ENCODE peak calls at places on chromosomes 5 and 9, in four cellular contexts. Z, M, F and O are unnamed samples.

GRCh38 chr9:23621166-23621565 is 204.9 kb downstream of the ELAVL2 start:
- DNase-seq in Z (peak), M (no peak), F (peak), O (peak)

GRCh38 chr9:26975728-26976707 is 19.8 kb downstream of the IFT74 start:
- DNase-seq in Z (peak), M (peak), F (no peak), O (peak)

GRCh38 chr5:156201793-156202388 is 125.1 kb upstream of the SGCD start:
- DNase-seq in Z (peak), M (peak), F (no peak), O (peak)

GRCh38 chr5:87136096-87136495 is 131.6 kb upstream of the RASA1 start:
- DNase-seq in Z (no peak), M (peak), F (no peak), O (no peak)

GRCh38 chr5:140027807-140028206 is 15.3 kb downstream of the NRG2 start:
- DNase-seq in Z (no peak), M (no peak), F (no peak), O (no peak)

GRCh38 chr9:21974542-21975409 is 19.4 kb downstream of the CDKN2A start:
- DNase-seq in Z (peak), M (peak), F (peak), O (peak)

GRCh38 chr5:110751902-110752762 is 13.3 kb downstream of the SLC25A46 start:
- DNase-seq in Z (no peak), M (peak), F (no peak), O (no peak)

GRCh38 chr5:2119578-2119977 is 236.9 kb upstream of the IRX4 start:
- DNase-seq in Z (no peak), M (no peak), F (no peak), O (no peak)

GRCh38 chr9:32526707-32527048 is 682 bp upstream of the RIGI start:
- DNase-seq in Z (no peak), M (no peak), F (no peak), O (no peak)

GRCh38 chr5:16160706-16161105 is 18.9 kb downstream of the MARCHF11 start:
- DNase-seq in Z (peak), M (peak), F (peak), O (peak)

GRCh38 chr5:177430972-177431316 is 4.5 kb downstream of the GRK6 start:
- DNase-seq in Z (no peak), M (no peak), F (no peak), O (no peak)

GRCh38 chr9:69874301-69875060 is 53.9 kb downstream of the CFAP95 start:
- DNase-seq in Z (no peak), M (peak), F (no peak), O (no peak)

GRCh38 chr5:160064979-160065619 is 54.2 kb downstream of the PWWP2A start:
- DNase-seq in Z (peak), M (no peak), F (peak), O (peak)

GRCh38 chr9:81266086-81266485 is 423.3 kb downstream of the TLE1 start:
- DNase-seq in Z (no peak), M (peak), F (no peak), O (no peak)

GRCh38 chr5:160188151-160188967 is 40.9 kb upstream of the FABP6 start:
- DNase-seq in Z (peak), M (peak), F (peak), O (no peak)

GRCh38 chr5:145462525-145462924 is 372.6 kb downstream of the PRELID2 start:
- DNase-seq in Z (no peak), M (no peak), F (no peak), O (no peak)

GRCh38 chr5:159084053-159084452 is 15.7 kb downstream of the EBF1 start:
- DNase-seq in Z (no peak), M (no peak), F (no peak), O (no peak)

GRCh38 chr9:120443489-120443888 is 136.5 kb downstream of the CDK5RAP2 start:
- DNase-seq in Z (no peak), M (peak), F (no peak), O (no peak)

GRCh38 chr9:121748080-121748479 is 96.6 kb downstream of the DAB2IP start:
- DNase-seq in Z (no peak), M (peak), F (no peak), O (no peak)

GRCh38 chr9:88387035-88387732 is 1.1 kb upstream of the SPIN1 start:
- DNase-seq in Z (peak), M (peak), F (peak), O (peak)

GRCh38 chr9:966936-967335 is 9.5 kb upstream of the DMRT3 start:
- DNase-seq in Z (no peak), M (no peak), F (no peak), O (no peak)
- H3K4me3 ChIP-seq in Z (no peak), M (no peak), F (no peak), O (no peak)

DNA sequence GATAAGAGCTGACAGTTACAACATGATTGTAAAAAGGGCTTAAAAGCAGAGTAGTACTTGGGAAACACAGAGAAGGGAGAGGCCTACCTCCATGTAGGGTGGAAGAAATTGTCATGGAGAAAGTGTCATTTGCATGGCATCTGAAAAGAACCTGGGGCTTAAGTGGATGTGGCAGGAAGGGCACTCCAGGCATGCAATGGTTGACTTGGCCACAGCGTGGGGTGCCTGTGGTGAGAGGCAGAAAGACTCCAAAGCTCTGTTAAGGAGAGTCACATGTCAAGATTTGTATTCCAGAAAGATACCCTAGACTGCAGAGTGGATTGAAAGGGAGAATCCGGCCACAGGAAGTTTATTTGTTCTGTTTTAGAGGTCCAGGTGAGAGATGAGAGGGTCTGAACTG is 2.4 kb downstream of the POLR3G start:
- DNase-seq in Z (no peak), M (no peak), F (no peak), O (no peak)
- TF ChIP-seq CTCF in Z (no peak), M (no peak), F (no peak), O (no peak)

DNA sequence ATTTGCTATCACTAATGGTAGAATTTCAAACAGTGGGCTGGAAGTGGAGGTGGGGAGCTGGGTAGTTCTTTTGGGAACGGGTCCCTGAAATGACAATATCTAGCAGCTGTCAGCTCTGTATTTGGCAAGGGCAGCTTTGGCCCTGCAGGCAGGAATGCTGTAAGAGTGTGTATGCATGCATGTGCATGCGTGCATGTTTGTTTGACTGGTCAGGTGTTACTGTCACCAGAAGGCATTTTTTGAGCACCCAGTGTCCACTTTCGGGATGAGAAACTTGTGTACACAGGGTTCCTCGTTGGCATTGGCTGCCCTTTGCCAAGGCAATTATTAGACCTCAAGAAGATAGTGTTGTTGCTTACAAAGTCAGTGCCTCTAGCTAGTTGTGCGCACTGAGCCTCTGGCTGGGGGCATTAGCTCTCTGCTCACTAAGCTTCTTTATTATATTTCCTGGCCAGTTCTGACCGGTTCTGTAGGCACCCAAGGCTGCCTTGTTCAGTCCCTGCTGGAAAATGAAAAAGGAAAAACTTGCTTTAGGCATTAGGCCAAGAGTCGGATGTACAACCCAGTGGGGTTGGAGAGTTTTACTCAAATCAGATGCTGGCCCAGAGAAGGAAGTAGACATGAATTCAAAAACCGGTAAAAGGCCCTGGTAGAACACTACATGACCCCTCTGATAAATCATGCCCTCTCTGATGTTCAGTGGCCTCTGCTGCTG is 2.0 kb downstream of the CYFIP2 start:
- DNase-seq in Z (peak), M (no peak), F (no peak), O (peak)
- H3K4me3 ChIP-seq in Z (no peak), M (no peak), F (no peak), O (no peak)

DNA sequence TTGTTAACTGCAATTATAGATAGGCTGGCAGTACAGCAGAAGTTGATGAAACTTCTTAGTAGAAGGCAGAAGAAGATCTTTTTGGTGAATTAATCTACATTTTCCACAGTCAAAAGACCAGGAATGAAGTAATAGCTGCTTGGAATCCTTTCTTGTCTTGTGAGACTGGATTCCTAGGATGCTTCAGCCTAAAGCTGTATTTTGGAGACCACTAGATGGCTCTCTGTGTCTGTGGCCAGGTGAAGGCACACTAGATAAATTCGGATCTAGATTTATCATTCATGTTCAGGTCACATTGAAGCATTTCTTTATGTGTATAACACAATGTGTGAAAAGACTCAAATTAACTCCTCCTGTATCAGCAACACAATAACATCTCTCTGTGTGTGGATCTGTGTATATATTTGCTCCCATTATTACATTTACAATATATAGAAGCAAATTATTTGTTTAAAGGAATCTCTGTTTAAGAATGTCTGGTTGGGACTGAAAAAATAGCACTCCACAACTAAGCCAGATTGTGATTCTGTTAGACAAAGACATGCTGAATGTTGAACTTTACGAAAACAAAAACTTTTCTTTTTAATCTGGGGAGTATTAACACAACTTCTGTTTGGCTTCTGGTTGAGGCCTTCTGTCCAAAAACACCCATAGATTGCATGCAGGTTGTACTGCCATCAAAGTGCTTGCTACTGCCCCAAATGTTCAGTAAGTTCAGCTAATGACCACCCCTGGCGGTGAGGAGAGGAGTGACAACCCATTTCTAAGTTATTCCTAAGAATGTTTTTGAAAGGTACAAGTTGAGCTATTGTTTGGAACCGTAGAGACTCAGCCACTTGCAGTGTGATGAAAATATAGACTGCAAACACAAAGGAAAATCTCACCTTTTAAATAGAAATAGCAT is 10.6 kb downstream of the GRIN3A start:
- DNase-seq in Z (peak), M (peak), F (no peak), O (peak)
- TF ChIP-seq CTCF in Z (peak), M (peak), F (peak), O (peak)

GRCh38 chr5:149999359-149999758 is 1.1 kb downstream of the TIGD6 start:
- DNase-seq in Z (peak), M (no peak), F (no peak), O (peak)

GRCh38 chr5:150000261-150000989 is at the start of the genes HMGXB3 and TIGD6:
- DNase-seq in Z (peak), M (peak), F (peak), O (peak)

GRCh38 chr5:149999866-150000260 is 591 bp downstream of the TIGD6 start:
- DNase-seq in Z (peak), M (no peak), F (peak), O (no peak)

GRCh38 chr5:150001660-150002493 is 1.3 kb downstream of the HMGXB3 start:
- DNase-seq in Z (peak), M (peak), F (peak), O (peak)

DNA sequence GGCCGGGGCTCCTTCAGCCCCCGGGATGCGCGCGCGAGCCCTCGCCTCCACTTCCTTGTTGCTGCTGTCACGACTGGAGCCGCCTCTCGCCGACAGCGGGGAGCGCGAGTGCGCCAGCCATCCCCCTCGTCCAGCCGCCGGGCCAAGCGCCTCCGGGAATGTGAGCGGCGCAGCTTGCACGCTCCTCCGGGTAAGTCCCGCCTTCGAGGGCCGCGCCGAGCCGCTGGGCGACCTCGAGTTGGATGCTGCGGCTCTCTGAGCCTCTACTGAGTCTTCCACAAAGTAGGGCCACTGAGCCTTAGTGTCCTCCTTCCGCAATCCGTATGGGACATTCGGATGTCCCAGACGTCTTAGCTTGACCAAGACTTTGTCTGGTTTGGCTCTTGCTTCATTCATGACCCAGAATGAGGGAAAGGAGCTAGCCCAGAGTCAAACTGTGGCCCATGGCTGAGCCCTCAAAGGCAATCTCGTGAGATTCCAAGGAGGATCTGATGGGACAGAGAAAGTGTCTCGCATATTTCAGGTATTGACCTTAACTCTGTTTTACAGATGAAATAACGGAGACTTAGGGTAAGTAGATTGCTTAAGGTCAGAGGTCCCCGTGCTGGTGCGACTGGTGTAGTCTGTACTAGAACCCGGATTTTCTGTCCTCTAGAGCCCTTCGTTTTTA is 586 bp downstream of the HMGXB3 start:
- DNase-seq in Z (peak), M (peak), F (no peak), O (peak)
- H3K4me3 ChIP-seq in Z (peak), M (peak), F (peak), O (peak)

DNA sequence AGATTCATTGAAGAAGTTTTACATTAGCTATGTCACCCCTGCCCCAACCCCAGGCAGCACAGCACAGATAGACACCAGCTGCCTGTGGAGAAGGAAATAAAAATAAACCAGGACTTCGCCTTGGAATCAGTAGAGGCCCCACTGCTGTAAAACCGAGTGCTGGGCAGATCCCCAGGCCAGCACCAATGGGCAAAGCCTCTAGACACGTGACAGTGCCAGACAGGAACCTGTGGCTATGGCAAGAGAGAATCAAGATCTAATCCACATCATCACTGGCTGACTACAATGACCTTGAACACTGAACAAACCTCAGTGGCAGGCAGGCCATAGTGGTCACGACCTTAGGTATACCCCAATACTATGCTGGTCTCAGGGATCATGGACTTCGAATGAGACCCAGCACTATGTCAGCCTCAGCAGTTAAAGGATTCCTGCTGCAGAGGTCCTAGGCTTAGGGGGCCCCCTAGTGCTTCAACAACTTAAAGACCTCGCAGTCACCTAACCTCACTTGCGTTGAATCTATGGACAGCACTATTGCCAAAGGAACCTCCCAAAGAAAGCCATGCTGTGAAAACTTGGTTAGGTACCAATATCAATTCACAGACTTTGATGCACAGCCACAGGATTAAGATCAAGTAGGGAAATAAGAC is 2118.6 kb upstream of the C9orf72 start:
- DNase-seq in Z (peak), M (peak), F (no peak), O (peak)
- TF ChIP-seq CTCF in Z (peak), M (peak), F (no peak), O (peak)

GRCh38 chr5:120454094-120454798 is 9.9 kb upstream of the PRR16 start:
- DNase-seq in Z (peak), M (peak), F (no peak), O (peak)
- H3K4me3 ChIP-seq in Z (no peak), M (no peak), F (no peak), O (no peak)